ENCODE peak calls at places on chromosome 1, in four cellular contexts. P is K562, I is GM12878, Z is H1. S is an unnamed sample.

GRCh38 chr1:246602194-246602593 is 35.9 kb downstream of the CNST start:
- DNase-seq in P (no peak), I (no peak), Z (no peak), S (no peak)

GRCh38 chr1:43981135-43981491 is 2.1 kb downstream of the B4GALT2 start:
- DNase-seq in P (no peak), I (no peak), Z (no peak), S (peak)

GRCh38 chr1:178275553-178275952 is 181.6 kb downstream of the RASAL2 start:
- DNase-seq in P (no peak), I (no peak), Z (no peak), S (no peak)

GRCh38 chr1:116878804-116879477 is 30.8 kb upstream of the PTGFRN start:
- DNase-seq in P (peak), I (peak), Z (peak), S (peak)

GRCh38 chr1:27522860-27523665 is 33.1 kb upstream of the WASF2 start:
- DNase-seq in P (peak), I (no peak), Z (peak), S (no peak)

GRCh38 chr1:12472798-12473551 is 145.0 kb downstream of the DHRS3 start:
- DNase-seq in P (peak), I (no peak), Z (no peak), S (no peak)

GRCh38 chr1:68777850-68778249 is 281.0 kb upstream of the DEPDC1 start:
- DNase-seq in P (no peak), I (no peak), Z (no peak), S (no peak)

GRCh38 chr1:6080469-6080868 is 34.8 kb downstream of the KCNAB2 start:
- DNase-seq in P (peak), I (no peak), Z (no peak), S (peak)

GRCh38 chr1:79982218-79982617 is 975.7 kb upstream of the ADGRL4 start:
- DNase-seq in P (no peak), I (no peak), Z (no peak), S (no peak)

GRCh38 chr1:202124107-202124506 is 1.4 kb downstream of the GPR37L1 start:
- DNase-seq in P (no peak), I (no peak), Z (no peak), S (no peak)

GRCh38 chr1:15442119-15442518 is 3.9 kb downstream of the CTRC start:
- DNase-seq in P (no peak), I (no peak), Z (no peak), S (no peak)

GRCh38 chr1:35650416-35650815 is 9.1 kb upstream of the PSMB2 start:
- DNase-seq in P (no peak), I (no peak), Z (no peak), S (no peak)

GRCh38 chr1:206905295-206906164 is 8.3 kb downstream of the IL24 start:
- DNase-seq in P (no peak), I (no peak), Z (no peak), S (no peak)

GRCh38 chr1:37605806-37606474 is 10.2 kb upstream of the GNL2 start:
- DNase-seq in P (no peak), I (no peak), Z (no peak), S (no peak)

GRCh38 chr1:38331496-38332210 is 285.1 kb upstream of the POU3F1 start:
- DNase-seq in P (no peak), I (no peak), Z (no peak), S (no peak)

GRCh38 chr1:178962853-178963810 is 62.6 kb upstream of the FAM20B start:
- DNase-seq in P (no peak), I (no peak), Z (peak), S (no peak)

GRCh38 chr1:87212431-87213125 is 116.1 kb upstream of the LMO4 start:
- DNase-seq in P (no peak), I (no peak), Z (no peak), S (peak)

GRCh38 chr1:59595774-59596173 is 219.0 kb upstream of the HOOK1 start:
- DNase-seq in P (no peak), I (no peak), Z (no peak), S (no peak)

GRCh38 chr1:103230061-103230460 is 121.7 kb upstream of the COL11A1 start:
- DNase-seq in P (no peak), I (no peak), Z (no peak), S (no peak)

GRCh38 chr1:41811051-41811795 is 107.5 kb downstream of the HIVEP3 start:
- DNase-seq in P (no peak), I (no peak), Z (no peak), S (no peak)

GRCh38 chr1:208791458-208791857 is 547.3 kb upstream of the PLXNA2 start:
- DNase-seq in P (no peak), I (no peak), Z (no peak), S (no peak)

GRCh38 chr1:154414606-154415005 is 9.5 kb downstream of the IL6R start:
- DNase-seq in P (no peak), I (no peak), Z (no peak), S (no peak)

GRCh38 chr1:7690496-7691182 is 80.5 kb upstream of the VAMP3 start:
- DNase-seq in P (no peak), I (no peak), Z (no peak), S (no peak)

GRCh38 chr1:154431586-154432373 is 26.6 kb downstream of the IL6R start:
- DNase-seq in P (peak), I (no peak), Z (no peak), S (no peak)

GRCh38 chr1:19210772-19211549 is 895 bp upstream of the UBR4 start:
- DNase-seq in P (no peak), I (no peak), Z (no peak), S (no peak)

GRCh38 chr1:61115436-61115835 is 33.1 kb downstream of the NFIA start:
- DNase-seq in P (no peak), I (no peak), Z (no peak), S (no peak)

GRCh38 chr1:166839600-166840308 is 479 bp downstream of the POGK start:
- DNase-seq in P (no peak), I (no peak), Z (peak), S (peak)

GRCh38 chr1:236868625-236869467 is 73.8 kb downstream of the MTR start:
- DNase-seq in P (peak), I (peak), Z (no peak), S (peak)

GRCh38 chr1:246836169-246836568 is 95.6 kb downstream of the AHCTF1 start:
- DNase-seq in P (no peak), I (no peak), Z (no peak), S (peak)

GRCh38 chr1:39142394-39143060 is 62.0 kb upstream of the MACF1 start:
- DNase-seq in P (no peak), I (no peak), Z (no peak), S (no peak)

GRCh38 chr1:213371769-213372619 is 321.0 kb downstream of the RPS6KC1 start:
- DNase-seq in P (no peak), I (no peak), Z (no peak), S (no peak)

GRCh38 chr1:219347843-219348475 is 174.3 kb downstream of the LYPLAL1 start:
- DNase-seq in P (no peak), I (no peak), Z (no peak), S (no peak)

GRCh38 chr1:185376840-185377635 is 60.0 kb upstream of the IVNS1ABP start:
- DNase-seq in P (no peak), I (no peak), Z (no peak), S (no peak)

GRCh38 chr1:40917995-40918711 is 56.0 kb upstream of the CITED4 start:
- DNase-seq in P (no peak), I (no peak), Z (no peak), S (no peak)

GRCh38 chr1:185158806-185159205 is 1.8 kb downstream of the SWT1 start:
- DNase-seq in P (no peak), I (no peak), Z (no peak), S (no peak)

GRCh38 chr1:59443355-59443754 is 146.5 kb downstream of the FGGY start:
- DNase-seq in P (no peak), I (no peak), Z (no peak), S (no peak)

GRCh38 chr1:156492591-156493080 is 7.9 kb downstream of the MEF2D start:
- DNase-seq in P (no peak), I (no peak), Z (no peak), S (no peak)

GRCh38 chr1:66436378-66437135 is 97.4 kb upstream of the SGIP1 start:
- DNase-seq in P (no peak), I (peak), Z (no peak), S (no peak)

GRCh38 chr1:44819257-44819593 is 10.9 kb downstream of the BTBD19 start:
- DNase-seq in P (peak), I (peak), Z (no peak), S (no peak)

GRCh38 chr1:9746651-9747050 is 77.1 kb downstream of the CLSTN1 start:
- DNase-seq in P (no peak), I (no peak), Z (no peak), S (no peak)

GRCh38 chr1:222946436-222946835 is 131.6 kb downstream of the DISP1 start:
- DNase-seq in P (no peak), I (no peak), Z (no peak), S (no peak)

GRCh38 chr1:222948079-222948478 is 133.2 kb downstream of the DISP1 start:
- DNase-seq in P (no peak), I (no peak), Z (no peak), S (no peak)

GRCh38 chr1:222955964-222956363 is 141.1 kb downstream of the DISP1 start:
- DNase-seq in P (no peak), I (no peak), Z (no peak), S (no peak)

DNA sequence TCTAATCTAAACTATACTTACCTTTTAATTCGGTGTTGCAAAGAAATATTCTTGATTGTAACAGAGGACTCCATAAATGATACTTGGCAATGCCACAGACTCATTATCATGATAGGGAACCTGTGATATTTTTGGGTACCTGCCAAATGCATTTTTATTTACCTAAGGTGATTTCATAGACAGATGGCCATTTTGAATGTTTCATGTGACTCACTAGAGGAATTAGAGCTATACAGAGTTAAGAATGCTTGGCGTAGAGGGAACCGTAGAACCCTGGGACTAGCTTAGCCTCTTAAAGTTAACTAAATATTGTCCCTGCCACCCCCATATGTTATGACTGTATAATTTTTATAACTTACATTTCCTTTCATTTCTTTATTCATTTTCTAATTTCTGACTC is 136.1 kb downstream of the DISP1 start:
- DNase-seq in P (no peak), I (no peak), Z (no peak), S (no peak)
- TF ChIP-seq RFX5 in P (no peak), I (no peak), Z (no peak), S (no peak)

DNA sequence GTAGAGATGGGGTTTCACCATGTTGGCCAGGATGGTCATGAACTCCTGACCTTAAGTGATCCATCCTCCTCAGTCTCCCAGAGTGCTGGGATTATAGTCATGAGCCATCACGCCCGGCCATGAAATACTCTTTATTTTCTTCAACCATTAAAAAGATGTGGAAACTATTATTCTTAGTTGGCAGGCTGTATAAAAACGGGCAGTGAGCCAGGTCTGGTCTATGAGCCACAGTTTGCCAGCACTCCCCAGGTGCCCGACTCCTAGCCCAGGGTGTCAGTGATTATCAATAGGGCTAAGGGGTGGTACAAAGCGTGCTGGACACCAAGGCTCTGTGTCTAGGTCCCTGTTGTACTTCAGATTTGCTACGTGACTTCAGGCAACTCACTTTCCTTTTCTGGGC is 3.7 kb upstream of the TMEM61 start:
- DNase-seq in P (no peak), I (no peak), Z (no peak), S (no peak)
- TF ChIP-seq JUND in P (no peak), I (no peak), Z (no peak), S (no peak)

DNA sequence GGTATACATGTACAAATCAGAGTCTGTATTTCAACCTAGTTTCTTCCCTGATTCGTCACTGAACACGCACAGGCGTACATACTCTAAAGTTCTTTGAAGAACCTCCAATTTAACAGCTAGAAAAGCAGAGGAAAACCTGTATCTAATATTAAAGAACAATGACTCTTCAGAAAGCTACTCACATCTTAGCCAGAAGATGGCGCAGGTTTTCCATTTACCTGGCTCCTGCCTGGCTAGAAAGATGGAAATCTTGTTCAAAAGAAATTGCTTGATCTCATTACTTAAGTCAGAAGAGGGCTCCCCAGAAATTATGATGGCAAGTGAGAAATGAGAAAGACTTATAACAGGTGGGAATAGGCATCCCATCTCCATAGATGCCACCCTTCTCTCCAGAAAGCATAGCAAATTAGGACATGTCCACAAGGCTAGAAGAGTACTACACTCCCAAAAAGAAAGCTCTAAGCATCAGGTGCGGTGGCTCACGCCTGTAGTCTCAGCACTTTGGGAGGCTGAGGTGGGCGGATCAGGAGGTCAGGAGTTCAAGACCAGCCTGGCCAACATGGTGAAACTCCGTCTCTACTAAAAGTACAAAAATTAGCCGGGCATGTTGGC is 19.0 kb upstream of the L1TD1 start:
- DNase-seq in P (peak), I (no peak), Z (peak), S (peak)
- TF ChIP-seq NRF1 in P (no peak), I (no peak), Z (no peak), S (peak)

GRCh38 chr1:64030411-64030810 is 173.0 kb upstream of the UBE2U start:
- DNase-seq in P (no peak), I (no peak), Z (no peak), S (no peak)

GRCh38 chr1:64038119-64038518 is 165.3 kb upstream of the UBE2U start:
- DNase-seq in P (no peak), I (no peak), Z (no peak), S (no peak)

GRCh38 chr1:64031191-64031590 is 172.2 kb upstream of the UBE2U start:
- DNase-seq in P (no peak), I (no peak), Z (no peak), S (no peak)

GRCh38 chr1:64036549-64036948 is 166.9 kb upstream of the UBE2U start:
- DNase-seq in P (no peak), I (no peak), Z (no peak), S (no peak)

DNA sequence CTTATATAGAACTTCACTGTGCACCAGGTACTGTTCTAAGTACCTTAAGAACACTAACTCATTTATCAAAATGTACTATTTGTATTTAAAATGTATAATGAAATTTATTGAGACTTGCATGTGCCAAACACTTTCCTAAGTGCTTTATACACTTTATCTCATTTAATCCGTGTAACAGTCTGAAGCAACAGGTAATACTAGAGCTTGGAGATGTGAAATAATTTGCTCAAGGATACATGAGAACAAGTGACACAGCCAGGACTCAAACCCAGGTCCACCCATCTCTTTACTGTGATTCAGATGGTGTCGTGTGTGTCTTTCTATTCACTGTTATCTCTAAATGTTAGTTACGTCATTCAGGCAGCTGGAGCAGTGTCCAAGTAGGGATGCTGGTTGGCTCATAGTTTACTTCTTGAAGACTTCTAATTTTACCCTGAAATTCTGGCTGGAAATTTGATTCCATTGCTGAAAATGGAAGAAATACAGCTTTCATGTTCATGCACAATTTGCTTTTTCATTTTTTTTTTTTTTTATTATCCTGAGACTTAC is 169.7 kb upstream of the UBE2U start:
- DNase-seq in P (no peak), I (no peak), Z (no peak), S (no peak)
- TF ChIP-seq RFX5 in P (no peak), I (no peak), Z (no peak), S (no peak)

GRCh38 chr1:225851810-225852209 is 30.4 kb downstream of the TMEM63A start:
- DNase-seq in P (no peak), I (peak), Z (no peak), S (no peak)
- TF ChIP-seq JUND in P (no peak), I (no peak), Z (no peak), S (no peak)

DNA sequence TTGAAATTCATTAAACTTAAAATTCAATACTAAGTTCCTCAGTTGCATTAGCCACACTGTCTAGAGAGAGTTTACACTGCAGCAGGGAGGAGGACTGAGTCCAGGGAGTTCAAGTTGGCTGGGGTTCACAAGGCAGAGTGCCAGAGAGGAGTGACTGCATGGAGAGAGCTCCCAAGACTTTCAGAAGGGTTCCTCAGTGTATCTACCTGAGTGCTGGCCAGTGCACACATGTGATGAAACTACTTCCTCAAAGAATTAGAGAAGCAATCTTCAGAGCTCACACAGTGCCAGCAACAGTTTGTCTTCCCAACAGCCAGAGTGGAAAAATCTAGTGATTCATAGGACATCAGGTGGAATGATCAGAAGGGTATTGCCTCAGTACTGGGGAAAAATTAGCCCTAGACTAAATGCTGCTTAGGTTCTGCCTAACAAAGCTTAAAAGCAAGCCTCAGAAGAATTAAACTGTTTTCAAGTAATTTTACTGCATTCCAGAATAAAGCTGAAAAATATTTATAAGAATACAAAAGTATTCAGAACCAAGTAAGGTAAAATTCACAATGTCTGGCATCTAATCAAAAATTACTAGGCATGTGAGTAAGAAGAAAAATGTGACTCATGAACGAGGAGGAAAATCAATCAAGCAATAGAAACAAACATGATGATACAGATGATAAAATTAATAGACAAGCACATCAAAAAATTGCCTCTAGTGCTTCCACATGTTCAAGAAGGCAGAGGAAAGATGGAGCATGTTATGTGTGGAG is 10.4 kb upstream of the WNT3A start:
- DNase-seq in P (no peak), I (no peak), Z (no peak), S (no peak)
- TF ChIP-seq NRF1 in P (no peak), I (no peak), Z (no peak), S (no peak)

DNA sequence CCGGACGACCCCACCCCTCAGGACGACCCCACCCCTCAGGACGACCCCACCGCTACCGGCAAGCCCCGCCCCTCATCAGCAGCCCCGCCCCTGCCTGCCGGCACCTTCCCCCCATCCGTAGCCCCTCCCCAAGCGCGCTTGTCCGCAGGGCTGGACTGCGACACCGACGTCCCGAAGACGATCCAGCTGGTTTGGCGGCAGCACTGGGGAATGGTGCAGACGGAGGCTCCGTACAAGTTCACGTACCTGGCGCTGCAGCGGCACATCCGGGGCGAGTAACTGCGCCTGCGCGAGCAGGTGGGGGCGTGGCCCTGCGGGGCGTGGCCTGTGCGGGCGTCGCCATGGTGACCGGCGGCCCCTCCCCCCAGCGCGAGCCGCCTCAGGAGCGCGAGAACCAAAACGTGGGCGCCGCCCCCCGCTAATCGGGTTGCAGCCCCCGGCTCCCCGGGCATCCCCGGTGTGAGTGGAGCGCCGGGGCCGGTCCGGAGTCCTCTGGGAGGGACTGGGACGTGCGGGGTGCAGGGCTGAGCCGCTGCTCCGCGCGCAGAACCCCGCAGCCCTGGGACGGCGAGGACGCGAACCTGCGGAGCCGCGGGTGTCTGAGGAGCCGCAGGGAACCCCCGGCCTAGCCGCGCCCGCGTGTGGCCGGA is 4.9 kb downstream of the RNF223 start:
- DNase-seq in P (peak), I (peak), Z (peak), S (peak)
- TF ChIP-seq RFX5 in P (no peak), I (no peak), Z (no peak), S (no peak)

S was measured in SK-N-SH.